ENCODE peak calls at places on chromosomes 5 and 9, in four cellular contexts. B, P, K and U are unnamed samples.
A peak's percentile ranks its signal among the peaks of the same experiment; 100 is the strongest.

GRCh38 chr5:56190500-56190899 is 42.6 kb downstream of the ANKRD55 start:
- DNase-seq in K (no peak), B (no peak), P (no peak), U (peak; percentile 70)

GRCh38 chr5:171131499-171131898 is 177.5 kb upstream of the TLX3 start:
- DNase-seq in B (no peak), K (no peak), P (no peak), U (no peak)

GRCh38 chr5:132471944-132472343 is 18.6 kb downstream of the IRF1 start:
- DNase-seq in P (no peak), B (no peak), K (no peak), U (peak; percentile 57)

GRCh38 chr5:7902201-7902600 is 33.3 kb downstream of the MTRR start:
- DNase-seq in K (no peak), P (no peak), B (no peak), U (no peak)

GRCh38 chr9:72210522-72210921 is 61.3 kb downstream of the GDA start:
- DNase-seq in P (no peak), B (no peak), K (no peak), U (no peak)

GRCh38 chr5:103327893-103328292 is 69.3 kb downstream of the MACIR start:
- DNase-seq in K (no peak), P (no peak), B (no peak), U (no peak)

GRCh38 chr9:89720721-89721660 is 116.2 kb downstream of the GADD45G start:
- DNase-seq in B (no peak), P (no peak), K (no peak), U (no peak)

GRCh38 chr5:72556351-72557146 is 49.3 kb upstream of the ZNF366 start:
- DNase-seq in B (no peak), K (no peak), P (peak; percentile 49), U (peak; percentile 79)

GRCh38 chr9:108953983-108954574 is 19.9 kb downstream of the ABITRAM start:
- DNase-seq in B (no peak), K (peak; percentile 37), P (no peak), U (no peak)

GRCh38 chr5:7908317-7908716 is 39.4 kb downstream of the MTRR start:
- DNase-seq in P (no peak), K (no peak), B (no peak), U (no peak)

GRCh38 chr5:20832204-20833080 is 844.4 kb upstream of the CDH18 start:
- DNase-seq in B (no peak), P (no peak), K (no peak), U (no peak)

GRCh38 chr9:4796988-4797956 is 4.5 kb downstream of the RCL1 start:
- DNase-seq in K (peak; percentile 38), B (no peak), P (no peak), U (no peak)

GRCh38 chr5:128085413-128085812 is 1.8 kb downstream of the SLC12A2 start:
- DNase-seq in K (no peak), B (no peak), P (no peak), U (no peak)

GRCh38 chr9:33159058-33159759 is 7.9 kb downstream of the B4GALT1 start:
- DNase-seq in P (no peak), B (no peak), K (no peak), U (peak; percentile 87)

GRCh38 chr9:38681747-38682227 is 38.1 kb downstream of the FAM240B start:
- DNase-seq in B (no peak), P (no peak), K (no peak), U (no peak)

GRCh38 chr5:65359569-65359968 is 122.2 kb downstream of the ADAMTS6 start:
- DNase-seq in B (no peak), P (no peak), K (no peak), U (no peak)

GRCh38 chr9:121735792-121736130 is 84.3 kb downstream of the DAB2IP start:
- DNase-seq in P (no peak), K (no peak), B (no peak), U (no peak)

GRCh38 chr5:176793343-176793699 is 17.0 kb upstream of the UNC5A start:
- DNase-seq in B (no peak), P (no peak), K (no peak), U (no peak)

GRCh38 chr5:151243564-151243963 is 9.4 kb upstream of the GM2A start:
- DNase-seq in B (no peak), P (no peak), K (no peak), U (no peak)

GRCh38 chr5:173758675-173759074 is 129.5 kb upstream of the CPEB4 start:
- DNase-seq in P (no peak), B (no peak), K (no peak), U (no peak)

GRCh38 chr9:69806642-69807041 is 14.0 kb upstream of the CFAP95 start:
- DNase-seq in K (no peak), B (no peak), P (no peak), U (no peak)

DNA sequence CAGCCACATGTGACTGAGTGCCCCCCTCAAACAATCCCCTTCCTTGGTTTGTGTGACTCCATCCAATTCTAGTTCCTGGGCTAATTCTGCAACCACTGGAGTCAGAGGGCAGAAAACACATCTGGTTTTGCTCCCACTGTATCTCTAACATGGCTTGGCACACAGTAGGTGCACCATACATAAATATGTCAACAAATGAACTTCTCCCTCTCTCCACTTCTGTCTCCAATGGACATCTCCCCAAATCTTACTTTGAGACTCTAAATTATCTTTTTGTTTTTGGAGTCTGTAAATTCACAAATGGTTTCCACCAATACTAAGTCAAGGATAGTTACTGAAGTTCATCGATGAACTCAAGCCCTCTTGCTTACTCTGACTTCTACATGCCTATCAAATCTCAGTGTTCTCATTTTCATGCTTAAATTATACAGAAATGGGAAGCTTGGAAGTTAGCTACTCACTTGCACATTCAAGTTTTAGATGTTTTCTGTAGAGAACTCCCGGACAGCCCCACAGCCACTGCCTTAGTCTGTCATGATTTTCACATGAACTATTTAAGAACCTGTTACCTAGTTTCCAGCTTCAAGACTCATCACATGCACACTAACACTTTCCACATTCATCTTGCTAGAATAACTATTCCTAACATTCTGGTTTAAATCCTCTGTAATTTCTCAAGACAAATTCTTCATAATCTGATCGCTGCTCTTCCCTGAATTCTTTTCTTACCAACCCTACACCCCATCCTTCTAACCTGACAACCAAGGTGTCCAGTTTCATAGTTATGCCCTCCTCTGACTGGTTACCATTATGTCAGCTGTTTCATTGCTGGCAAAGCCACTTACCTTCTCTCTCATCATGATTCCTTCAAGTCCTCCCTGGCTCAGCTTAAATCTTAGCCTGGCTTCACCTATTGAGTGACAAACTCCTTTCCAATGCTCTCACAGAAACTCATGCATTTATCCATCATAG is 6.0 kb downstream of the RPL37 start:
- DNase-seq in K (no peak), P (no peak), B (no peak), U (no peak)
- TF ChIP-seq POLR2AphosphoS5 in K (no peak), P (peak; percentile 89), B (no peak), U (no peak)

GRCh38 chr9:37464426-37465248 is 613 bp downstream of the ZBTB5 start:
- DNase-seq in B (peak; percentile 74), P (peak; percentile 35), K (no peak), U (peak; percentile 91)

GRCh38 chr9:37468620-37469019 is 3.4 kb upstream of the ZBTB5 start:
- DNase-seq in P (no peak), K (peak; percentile 68), B (no peak), U (no peak)

GRCh38 chr9:37464006-37464405 is 1.2 kb downstream of the ZBTB5 start:
- DNase-seq in B (no peak), K (no peak), P (no peak), U (no peak)

GRCh38 chr9:37465249-37466036 is at the start of gene ZBTB5:
- DNase-seq in K (peak; percentile 99), B (peak; percentile 99), P (peak; percentile 92), U (peak; percentile 100)

DNA sequence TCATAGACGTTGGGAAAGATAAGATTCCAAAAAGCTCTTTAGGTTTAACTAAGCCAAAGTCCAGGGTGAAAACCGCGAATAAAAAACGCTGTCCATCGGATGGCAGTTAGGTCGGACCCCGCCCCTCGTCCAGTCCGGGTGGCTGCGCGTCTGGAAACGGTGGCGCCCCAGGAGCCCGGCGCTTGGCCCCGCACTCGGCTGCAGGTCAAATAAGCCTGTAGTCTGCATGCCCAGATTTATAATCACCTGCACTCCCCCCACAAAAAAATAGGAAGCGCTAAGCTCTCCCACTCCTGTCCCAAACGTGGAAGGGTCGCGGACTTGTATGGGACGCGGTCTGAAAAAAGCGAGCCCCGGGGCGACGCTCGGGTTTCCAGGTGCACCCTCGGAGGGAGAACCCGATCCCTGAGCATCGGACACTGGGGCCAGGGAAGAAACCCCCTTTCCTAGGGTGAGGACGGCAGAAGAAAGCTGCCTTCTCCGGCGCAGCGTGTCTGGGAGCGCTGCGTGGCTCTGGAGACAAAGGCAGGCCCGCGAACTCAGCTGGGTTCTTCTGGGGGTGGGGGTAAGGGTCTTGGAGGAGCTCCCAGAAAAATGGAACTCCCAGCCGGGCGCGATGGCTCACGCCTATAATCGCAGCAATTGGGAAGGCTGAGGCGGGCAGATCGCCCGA is 923 bp upstream of the ZBTB5 start:
- DNase-seq in P (peak; percentile 29), B (no peak), K (peak; percentile 43), U (peak; percentile 94)
- TF ChIP-seq POLR2AphosphoS5 in P (peak; percentile 72), B (no peak), K (peak; percentile 20), U (no peak)

GRCh38 chr9:137454506-137455360 is 4.4 kb downstream of the NSMF start:
- DNase-seq in B (no peak), K (no peak), P (no peak), U (peak; percentile 81)

GRCh38 chr9:137457406-137458193 is 1.5 kb downstream of the NSMF start:
- DNase-seq in B (no peak), K (no peak), P (no peak), U (no peak)

GRCh38 chr9:137455361-137455991 is 3.7 kb downstream of the NSMF start:
- DNase-seq in B (no peak), P (no peak), K (no peak), U (peak; percentile 68)

GRCh38 chr9:137456864-137457405 is 2.2 kb downstream of the NSMF start:
- DNase-seq in B (no peak), P (no peak), K (no peak), U (no peak)

DNA sequence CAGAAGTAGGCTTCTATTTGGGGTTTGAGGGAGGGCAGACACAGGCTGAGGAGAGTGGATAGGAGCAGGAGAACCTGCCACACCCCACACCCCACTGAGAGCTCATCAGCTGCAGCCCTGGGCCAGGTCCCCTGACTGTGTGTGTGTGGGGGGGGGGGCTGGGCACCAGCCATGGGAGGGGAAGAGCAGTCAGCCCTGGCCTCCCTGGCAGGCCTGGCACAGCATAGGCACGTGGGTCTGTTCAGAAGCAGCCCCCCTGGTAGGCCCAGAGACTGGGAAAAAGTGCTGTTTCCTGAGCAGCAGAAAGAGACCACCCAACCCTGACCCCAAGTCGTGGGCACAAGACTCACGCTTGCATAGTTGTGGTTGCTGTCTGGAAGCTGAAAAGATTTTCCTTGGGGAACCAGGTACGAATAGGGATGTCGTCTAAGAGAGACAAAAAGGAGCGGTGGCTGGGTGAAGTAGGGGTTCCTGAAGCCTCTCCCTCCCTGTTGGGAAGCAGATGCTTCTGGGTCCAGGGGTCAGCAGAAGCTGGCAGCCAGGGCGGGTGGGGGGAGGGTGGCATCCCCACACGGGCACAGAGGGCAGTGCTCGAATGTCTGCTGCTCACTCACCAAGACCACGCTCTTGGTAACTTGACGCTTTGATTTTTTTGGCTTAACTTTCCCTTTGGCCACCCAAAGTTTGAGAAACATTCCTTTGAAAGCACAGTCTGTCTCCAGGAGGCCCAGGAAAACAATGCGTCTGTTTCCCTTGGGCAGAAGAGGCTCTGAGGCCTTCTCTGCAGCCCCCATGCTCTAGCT is 2.9 kb downstream of the NSMF start:
- DNase-seq in K (no peak), B (no peak), P (no peak), U (no peak)
- TF ChIP-seq POLR2AphosphoS5 in K (no peak), B (no peak), P (no peak), U (no peak)

DNA sequence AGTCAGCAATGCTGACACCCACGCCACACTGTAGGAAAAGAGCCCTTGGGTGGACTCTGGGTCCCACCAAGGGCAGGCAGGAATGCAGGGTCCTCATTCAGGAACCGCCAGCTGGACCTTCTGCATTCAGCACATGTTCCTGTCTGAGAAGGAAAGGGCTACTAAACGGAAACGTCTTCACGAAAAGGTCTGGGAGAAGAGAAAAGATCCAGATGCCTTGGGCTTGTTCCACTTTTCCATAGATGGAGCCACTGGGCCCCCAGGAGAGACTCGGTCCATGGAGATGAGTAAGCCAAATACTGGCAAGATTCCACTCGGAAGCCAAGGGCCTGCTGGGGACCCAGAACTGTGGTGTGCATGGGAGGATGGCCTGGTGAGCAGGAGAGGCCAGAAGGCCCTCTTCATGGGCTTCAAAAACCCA is 38.4 kb downstream of the LHFPL2 start:
- DNase-seq in B (no peak), K (no peak), P (no peak), U (peak; percentile 93)
- TF ChIP-seq POLR2AphosphoS5 in B (no peak), K (no peak), P (no peak), U (peak; percentile 89)